ENCODE peak calls at places on chromosomes 1 and 21, in seven cellular contexts. Z is CD8-positive, alpha-beta T cell; Q is right cardiac atrium; W is GM13977; C is tibial artery; P is stimulated activated naive CD8-positive, alpha-beta T cell treated with anti-CD3 and anti-CD28 coated beads, Interleukin-15, amount 100 ng/mL, for 72 hours; K is KBM-7. G is an unnamed sample.

GRCh38 chr21:40936771-40937261 is 89.9 kb upstream of the DSCAM start:
- DNase-seq in Z (no peak), Q (no peak), W (no peak), C (no peak), P (no peak), K (no peak), G (no peak)

GRCh38 chr1:116457944-116458343 is 84.9 kb downstream of the ATP1A1 start:
- DNase-seq in Z (no peak), Q (no peak), W (no peak), C (no peak), P (no peak), K (no peak), G (no peak)

GRCh38 chr1:108316545-108316944 is 72.7 kb upstream of the NBPF4 start:
- DNase-seq in Z (no peak), Q (no peak), W (no peak), C (no peak), P (no peak), K (no peak), G (no peak)

GRCh38 chr1:184298321-184299052 is 88.3 kb upstream of the C1orf21 start:
- DNase-seq in Z (no peak), Q (no peak), W (no peak), C (no peak), P (no peak), K (no peak), G (no peak)

GRCh38 chr1:223229756-223230155 is 86.7 kb upstream of the TLR5 start:
- DNase-seq in Z (no peak), Q (no peak), W (no peak), C (no peak), P (no peak), K (no peak), G (no peak)

GRCh38 chr1:171142081-171142450 is 43.0 kb upstream of the FMO2 start:
- DNase-seq in Z (no peak), Q (peak), W (no peak), C (peak), P (no peak), K (no peak), G (no peak)

GRCh38 chr1:207248544-207249206 is 72.8 kb upstream of the CD55 start:
- DNase-seq in Z (no peak), Q (no peak), W (no peak), C (no peak), P (no peak), K (no peak), G (no peak)

GRCh38 chr1:227742738-227743715 is 7.8 kb downstream of the SNAP47 start:
- DNase-seq in Z (no peak), Q (peak), W (no peak), C (peak), P (no peak), K (no peak), G (no peak)

GRCh38 chr1:179881642-179882252 is 338 bp upstream of the TOR1AIP1 start:
- DNase-seq in Z (no peak), Q (no peak), W (no peak), C (peak), P (no peak), K (no peak), G (no peak)

GRCh38 chr1:29649375-29650040 is 413.2 kb downstream of the PTPRU start:
- DNase-seq in Z (no peak), Q (no peak), W (no peak), C (peak), P (peak), K (no peak), G (no peak)